ENCODE peak calls at places on chromosomes 13 and 19, in eight cellular contexts. One of them, this sample, is unnamed. For H3K4me1 and H3K9me3, the result is how much of the 10 kb centered on the place peaks cover.

GRCh38 chr19:5339950-5340636 is 519 bp downstream of the PTPRS start:
- DNase-seq in CD4-positive, alpha-beta memory T cell: no peak
- DNase-seq in NT2/D1: no peak
- DNase-seq in stomach: no peak
- DNase-seq in PC-9: no peak
- DNase-seq in uterus: no peak
- DNase-seq in aorta: no peak
- DNase-seq in BE2C: peak
- DNase-seq in this sample: no peak

GRCh38 chr13:111131610-111132009 is 16.5 kb downstream of the ARHGEF7 start:
- DNase-seq in CD4-positive, alpha-beta memory T cell: no peak
- DNase-seq in NT2/D1: no peak
- DNase-seq in stomach: no peak
- DNase-seq in PC-9: no peak
- DNase-seq in uterus: no peak
- DNase-seq in aorta: no peak
- DNase-seq in BE2C: no peak
- DNase-seq in this sample: no peak

GRCh38 chr13:57409121-57409520 is 222.4 kb upstream of the PCDH17 start:
- DNase-seq in CD4-positive, alpha-beta memory T cell: no peak
- DNase-seq in NT2/D1: no peak
- DNase-seq in stomach: no peak
- DNase-seq in PC-9: no peak
- DNase-seq in uterus: no peak
- DNase-seq in aorta: no peak
- DNase-seq in BE2C: no peak
- DNase-seq in this sample: no peak

GRCh38 chr13:105990256-105990958 is 545.1 kb downstream of the EFNB2 start:
- DNase-seq in CD4-positive, alpha-beta memory T cell: no peak
- DNase-seq in NT2/D1: no peak
- DNase-seq in stomach: no peak
- DNase-seq in PC-9: no peak
- DNase-seq in uterus: no peak
- DNase-seq in aorta: no peak
- DNase-seq in BE2C: no peak
- DNase-seq in this sample: no peak

GRCh38 chr13:60654405-60654804 is 257.4 kb downstream of the TDRD3 start:
- DNase-seq in CD4-positive, alpha-beta memory T cell: no peak
- DNase-seq in NT2/D1: no peak
- DNase-seq in stomach: peak
- DNase-seq in PC-9: no peak
- DNase-seq in uterus: no peak
- DNase-seq in aorta: peak
- DNase-seq in BE2C: peak
- DNase-seq in this sample: peak

GRCh38 chr13:104961246-104961645 is 1574.2 kb downstream of the EFNB2 start:
- DNase-seq in CD4-positive, alpha-beta memory T cell: no peak
- DNase-seq in NT2/D1: no peak
- DNase-seq in stomach: no peak
- DNase-seq in PC-9: no peak
- DNase-seq in uterus: no peak
- DNase-seq in aorta: no peak
- DNase-seq in BE2C: no peak
- DNase-seq in this sample: no peak

GRCh38 chr13:111903143-111903542 is 163.8 kb upstream of the SOX1 start:
- DNase-seq in CD4-positive, alpha-beta memory T cell: no peak
- DNase-seq in NT2/D1: no peak
- DNase-seq in stomach: no peak
- DNase-seq in PC-9: peak
- DNase-seq in uterus: no peak
- DNase-seq in aorta: no peak
- DNase-seq in BE2C: no peak
- DNase-seq in this sample: no peak

GRCh38 chr19:40165362-40165937 is 25.8 kb upstream of the MAP3K10 start:
- DNase-seq in CD4-positive, alpha-beta memory T cell: peak
- DNase-seq in NT2/D1: peak
- DNase-seq in stomach: peak
- DNase-seq in PC-9: no peak
- DNase-seq in uterus: no peak
- DNase-seq in aorta: peak
- DNase-seq in BE2C: peak
- DNase-seq in this sample: peak

GRCh38 chr19:17997969-17998826 is 9.8 kb upstream of the ARRDC2 start:
- DNase-seq in CD4-positive, alpha-beta memory T cell: no peak
- DNase-seq in NT2/D1: no peak
- DNase-seq in stomach: peak
- DNase-seq in PC-9: peak
- DNase-seq in uterus: no peak
- DNase-seq in aorta: no peak
- DNase-seq in BE2C: peak
- DNase-seq in this sample: peak

GRCh38 chr13:100396771-100397170 is 191.8 kb downstream of the GGACT start:
- DNase-seq in CD4-positive, alpha-beta memory T cell: no peak
- DNase-seq in NT2/D1: no peak
- DNase-seq in stomach: no peak
- DNase-seq in PC-9: no peak
- DNase-seq in uterus: no peak
- DNase-seq in aorta: no peak
- DNase-seq in BE2C: no peak
- DNase-seq in this sample: no peak

GRCh38 chr13:99956473-99957349 is 14.9 kb downstream of the ZIC5 start:
- DNase-seq in CD4-positive, alpha-beta memory T cell: no peak
- DNase-seq in NT2/D1: no peak
- DNase-seq in stomach: no peak
- DNase-seq in PC-9: no peak
- DNase-seq in uterus: no peak
- DNase-seq in aorta: no peak
- DNase-seq in BE2C: no peak
- DNase-seq in this sample: no peak

GRCh38 chr19:14164724-14165493 is 28.5 kb upstream of the ASF1B start:
- DNase-seq in CD4-positive, alpha-beta memory T cell: no peak
- DNase-seq in NT2/D1: no peak
- DNase-seq in stomach: no peak
- DNase-seq in PC-9: no peak
- DNase-seq in uterus: no peak
- DNase-seq in aorta: no peak
- DNase-seq in BE2C: no peak
- DNase-seq in this sample: no peak

GRCh38 chr19:47633996-47634395 is 25.1 kb downstream of the BICRA start:
- DNase-seq in CD4-positive, alpha-beta memory T cell: no peak
- DNase-seq in NT2/D1: no peak
- DNase-seq in stomach: no peak
- DNase-seq in PC-9: no peak
- DNase-seq in uterus: no peak
- DNase-seq in aorta: no peak
- DNase-seq in BE2C: no peak
- DNase-seq in this sample: no peak

GRCh38 chr19:38321646-38322323 is 2.1 kb downstream of the KCNK6 start:
- DNase-seq in CD4-positive, alpha-beta memory T cell: no peak
- DNase-seq in NT2/D1: no peak
- DNase-seq in stomach: no peak
- DNase-seq in PC-9: no peak
- DNase-seq in uterus: peak
- DNase-seq in aorta: no peak
- DNase-seq in BE2C: peak
- DNase-seq in this sample: no peak

GRCh38 chr19:15253076-15253475 is 20.8 kb upstream of the EPHX3 start:
- DNase-seq in CD4-positive, alpha-beta memory T cell: no peak
- DNase-seq in NT2/D1: no peak
- DNase-seq in stomach: no peak
- DNase-seq in PC-9: no peak
- DNase-seq in uterus: no peak
- DNase-seq in aorta: no peak
- DNase-seq in BE2C: no peak
- DNase-seq in this sample: no peak

GRCh38 chr19:5587071-5587455 is 19.3 kb upstream of the TINCR start:
- DNase-seq in CD4-positive, alpha-beta memory T cell: no peak
- DNase-seq in NT2/D1: no peak
- DNase-seq in stomach: no peak
- DNase-seq in PC-9: no peak
- DNase-seq in uterus: no peak
- DNase-seq in aorta: peak
- DNase-seq in BE2C: no peak
- DNase-seq in this sample: no peak

GRCh38 chr19:7395360-7395781 is 46.6 kb downstream of the ARHGEF18 start:
- DNase-seq in CD4-positive, alpha-beta memory T cell: no peak
- DNase-seq in NT2/D1: no peak
- DNase-seq in stomach: no peak
- DNase-seq in PC-9: no peak
- DNase-seq in uterus: no peak
- DNase-seq in aorta: no peak
- DNase-seq in BE2C: no peak
- DNase-seq in this sample: no peak
- H3K4me1 ChIP-seq in CD4-positive, alpha-beta memory T cell: under half
- H3K4me1 ChIP-seq in NT2/D1: under half
- H3K4me1 ChIP-seq in stomach: under half
- H3K4me1 ChIP-seq in PC-9: half or more
- H3K4me1 ChIP-seq in uterus: under half
- H3K4me1 ChIP-seq in aorta: under half
- H3K4me1 ChIP-seq in BE2C: under half
- H3K4me1 ChIP-seq in this sample: under half

GRCh38 chr19:44282846-44283245 is 22.0 kb downstream of the ZNF235 start:
- DNase-seq in CD4-positive, alpha-beta memory T cell: no peak
- DNase-seq in NT2/D1: no peak
- DNase-seq in stomach: no peak
- DNase-seq in PC-9: peak
- DNase-seq in uterus: no peak
- DNase-seq in aorta: no peak
- DNase-seq in BE2C: no peak
- DNase-seq in this sample: no peak
- H3K9me3 ChIP-seq in CD4-positive, alpha-beta memory T cell: under half
- H3K9me3 ChIP-seq in NT2/D1: under half
- H3K9me3 ChIP-seq in stomach: half or more
- H3K9me3 ChIP-seq in PC-9: under half
- H3K9me3 ChIP-seq in uterus: under half
- H3K9me3 ChIP-seq in aorta: under half
- H3K9me3 ChIP-seq in BE2C: under half
- H3K9me3 ChIP-seq in this sample: under half

GRCh38 chr19:10884273-10884672 is 12.9 kb downstream of the CARM1 start:
- DNase-seq in CD4-positive, alpha-beta memory T cell: no peak
- DNase-seq in NT2/D1: no peak
- DNase-seq in stomach: no peak
- DNase-seq in PC-9: peak
- DNase-seq in uterus: peak
- DNase-seq in aorta: no peak
- DNase-seq in BE2C: no peak
- DNase-seq in this sample: no peak
- H3K4me1 ChIP-seq in CD4-positive, alpha-beta memory T cell: under half
- H3K4me1 ChIP-seq in NT2/D1: half or more
- H3K4me1 ChIP-seq in stomach: under half
- H3K4me1 ChIP-seq in PC-9: under half
- H3K4me1 ChIP-seq in uterus: under half
- H3K4me1 ChIP-seq in aorta: under half
- H3K4me1 ChIP-seq in BE2C: under half
- H3K4me1 ChIP-seq in this sample: under half

DNA sequence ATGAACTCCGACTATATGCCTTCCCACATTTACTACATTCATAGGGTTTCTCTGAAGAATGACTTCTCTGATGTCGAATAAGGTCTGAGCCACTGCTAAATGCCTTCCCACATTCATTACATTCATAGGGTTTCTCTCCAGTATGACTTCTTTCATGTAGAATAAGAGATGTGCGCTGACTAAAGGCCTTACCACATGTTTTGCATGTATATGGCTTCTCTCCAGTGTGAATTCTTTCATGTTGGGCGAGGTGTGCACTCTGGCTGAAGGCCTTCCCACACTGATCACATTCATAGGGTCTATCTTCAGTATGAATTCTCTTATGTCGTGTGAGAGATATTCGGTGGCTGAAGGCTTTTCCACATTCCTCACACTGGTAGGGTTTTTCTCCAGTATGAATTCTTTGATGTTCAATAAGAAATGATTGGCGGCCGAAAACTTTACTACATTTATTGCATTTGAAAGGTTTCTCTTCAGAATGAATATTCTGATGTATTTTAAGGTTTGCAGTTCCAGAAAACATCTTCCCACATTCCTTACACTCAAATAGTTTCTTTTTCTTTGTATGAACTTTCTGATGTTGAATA is 35.8 kb downstream of the ZNF667 start:
- DNase-seq in CD4-positive, alpha-beta memory T cell: no peak
- DNase-seq in NT2/D1: no peak
- DNase-seq in stomach: no peak
- DNase-seq in PC-9: no peak
- DNase-seq in uterus: no peak
- DNase-seq in aorta: no peak
- DNase-seq in BE2C: no peak
- DNase-seq in this sample: no peak
- H3K9me3 ChIP-seq in CD4-positive, alpha-beta memory T cell: under half
- H3K9me3 ChIP-seq in NT2/D1: half or more
- H3K9me3 ChIP-seq in stomach: half or more
- H3K9me3 ChIP-seq in PC-9: under half
- H3K9me3 ChIP-seq in uterus: under half
- H3K9me3 ChIP-seq in aorta: under half
- H3K9me3 ChIP-seq in BE2C: under half
- H3K9me3 ChIP-seq in this sample: under half

GRCh38 chr13:109670776-109671175 is 115.6 kb downstream of the IRS2 start:
- DNase-seq in CD4-positive, alpha-beta memory T cell: no peak
- DNase-seq in NT2/D1: no peak
- DNase-seq in stomach: no peak
- DNase-seq in PC-9: no peak
- DNase-seq in uterus: no peak
- DNase-seq in aorta: no peak
- DNase-seq in BE2C: no peak
- DNase-seq in this sample: peak
- H3K4me1 ChIP-seq in CD4-positive, alpha-beta memory T cell: under half
- H3K4me1 ChIP-seq in NT2/D1: under half
- H3K4me1 ChIP-seq in stomach: under half
- H3K4me1 ChIP-seq in PC-9: half or more
- H3K4me1 ChIP-seq in uterus: under half
- H3K4me1 ChIP-seq in aorta: under half
- H3K4me1 ChIP-seq in BE2C: under half
- H3K4me1 ChIP-seq in this sample: under half

GRCh38 chr19:58265100-58265499 is 13.7 kb upstream of the ZNF8 start:
- DNase-seq in CD4-positive, alpha-beta memory T cell: no peak
- DNase-seq in NT2/D1: no peak
- DNase-seq in stomach: no peak
- DNase-seq in PC-9: no peak
- DNase-seq in uterus: no peak
- DNase-seq in aorta: no peak
- DNase-seq in BE2C: no peak
- DNase-seq in this sample: no peak
- H3K9me3 ChIP-seq in CD4-positive, alpha-beta memory T cell: half or more
- H3K9me3 ChIP-seq in NT2/D1: half or more
- H3K9me3 ChIP-seq in stomach: half or more
- H3K9me3 ChIP-seq in PC-9: under half
- H3K9me3 ChIP-seq in uterus: under half
- H3K9me3 ChIP-seq in aorta: half or more
- H3K9me3 ChIP-seq in BE2C: under half
- H3K9me3 ChIP-seq in this sample: under half